ENCODE peak calls at places on chromosomes 3 and 15, in four cellular contexts. One of them, this sample, is unnamed.

GRCh38 chr3:139836656-139837464 is 98.1 kb upstream of the CLSTN2 start:
- DNase-seq in ovary: no peak
- DNase-seq in AG10803: no peak
- DNase-seq in choroid plexus epithelial cell: no peak
- DNase-seq in this sample: no peak

GRCh38 chr3:194730369-194730768 is 44.7 kb downstream of the FAM43A start:
- DNase-seq in AG10803: peak
- DNase-seq in ovary: no peak
- DNase-seq in choroid plexus epithelial cell: no peak
- DNase-seq in this sample: peak

GRCh38 chr3:99794485-99794884 is 23.2 kb upstream of the CMSS1 start:
- DNase-seq in ovary: no peak
- DNase-seq in AG10803: no peak
- DNase-seq in choroid plexus epithelial cell: no peak
- DNase-seq in this sample: no peak

GRCh38 chr15:89377042-89377841 is 42.6 kb upstream of the POLG start:
- DNase-seq in AG10803: no peak
- DNase-seq in ovary: no peak
- DNase-seq in choroid plexus epithelial cell: no peak
- DNase-seq in this sample: no peak

GRCh38 chr15:70853270-70853854 is 595 bp downstream of the LARP6 start:
- DNase-seq in ovary: peak
- DNase-seq in choroid plexus epithelial cell: peak
- DNase-seq in AG10803: peak
- DNase-seq in this sample: peak

GRCh38 chr3:127717357-127718243 is 44.8 kb downstream of the ABTB1 start:
- DNase-seq in AG10803: peak
- DNase-seq in choroid plexus epithelial cell: no peak
- DNase-seq in ovary: no peak
- DNase-seq in this sample: no peak

GRCh38 chr3:54213910-54214309 is 91.6 kb downstream of the CACNA2D3 start:
- DNase-seq in AG10803: peak
- DNase-seq in ovary: no peak
- DNase-seq in choroid plexus epithelial cell: peak
- DNase-seq in this sample: peak

GRCh38 chr3:14634763-14635400 is 16.7 kb upstream of the CCDC174 start:
- DNase-seq in choroid plexus epithelial cell: no peak
- DNase-seq in AG10803: no peak
- DNase-seq in ovary: no peak
- DNase-seq in this sample: peak

GRCh38 chr3:48564022-48564421 is 441 bp upstream of the UCN2 start:
- DNase-seq in AG10803: peak
- DNase-seq in choroid plexus epithelial cell: peak
- DNase-seq in ovary: no peak
- DNase-seq in this sample: peak

GRCh38 chr15:89460048-89460447 is 36.3 kb downstream of the RHCG start:
- DNase-seq in ovary: no peak
- DNase-seq in AG10803: no peak
- DNase-seq in choroid plexus epithelial cell: no peak
- DNase-seq in this sample: no peak

GRCh38 chr15:78083687-78084358 is 6.3 kb upstream of the TBC1D2B start:
- DNase-seq in ovary: no peak
- DNase-seq in AG10803: no peak
- DNase-seq in choroid plexus epithelial cell: no peak
- DNase-seq in this sample: no peak

GRCh38 chr15:84955089-84955848 is 26.4 kb upstream of the PDE8A start:
- DNase-seq in choroid plexus epithelial cell: peak
- DNase-seq in AG10803: peak
- DNase-seq in ovary: peak
- DNase-seq in this sample: peak

GRCh38 chr15:26724381-26724780 is 48.5 kb downstream of the GABRB3 start:
- DNase-seq in ovary: no peak
- DNase-seq in choroid plexus epithelial cell: no peak
- DNase-seq in AG10803: no peak
- DNase-seq in this sample: no peak

GRCh38 chr15:66707310-66708160 is 5.5 kb downstream of the SMAD6 start:
- DNase-seq in ovary: peak
- DNase-seq in choroid plexus epithelial cell: peak
- DNase-seq in AG10803: peak
- DNase-seq in this sample: no peak

GRCh38 chr15:42577514-42578031 is 2.2 kb downstream of the STARD9 start:
- DNase-seq in ovary: no peak
- DNase-seq in choroid plexus epithelial cell: peak
- DNase-seq in AG10803: peak
- DNase-seq in this sample: no peak

GRCh38 chr15:92082217-92082843 is 228.8 kb downstream of the SLCO3A1 start:
- DNase-seq in AG10803: peak
- DNase-seq in choroid plexus epithelial cell: peak
- DNase-seq in ovary: peak
- DNase-seq in this sample: peak

GRCh38 chr3:121496841-121497240 is 48.9 kb downstream of the POLQ start:
- DNase-seq in choroid plexus epithelial cell: no peak
- DNase-seq in ovary: no peak
- DNase-seq in AG10803: no peak
- DNase-seq in this sample: peak

GRCh38 chr3:121488628-121489027 is 57.2 kb downstream of the POLQ start:
- DNase-seq in ovary: no peak
- DNase-seq in AG10803: no peak
- DNase-seq in choroid plexus epithelial cell: peak
- DNase-seq in this sample: peak

GRCh38 chr3:121490161-121490560 is 55.6 kb downstream of the POLQ start:
- DNase-seq in choroid plexus epithelial cell: no peak
- DNase-seq in ovary: no peak
- DNase-seq in AG10803: no peak
- DNase-seq in this sample: no peak

GRCh38 chr3:121491683-121492082 is 54.1 kb downstream of the POLQ start:
- DNase-seq in ovary: no peak
- DNase-seq in choroid plexus epithelial cell: peak
- DNase-seq in AG10803: no peak
- DNase-seq in this sample: no peak

GRCh38 chr3:121493431-121493830 is 52.4 kb downstream of the POLQ start:
- DNase-seq in choroid plexus epithelial cell: peak
- DNase-seq in ovary: no peak
- DNase-seq in AG10803: peak
- DNase-seq in this sample: no peak
- TF ChIP-seq CTCF in choroid plexus epithelial cell: peak
- TF ChIP-seq CTCF in ovary: no peak
- TF ChIP-seq CTCF in AG10803: peak
- TF ChIP-seq CTCF in this sample: no peak

GRCh38 chr3:50412355-50412754 is 53.0 kb upstream of the TMEM115 start:
- DNase-seq in ovary: no peak
- DNase-seq in choroid plexus epithelial cell: no peak
- DNase-seq in AG10803: no peak
- DNase-seq in this sample: no peak

GRCh38 chr3:50408445-50408953 is 49.2 kb upstream of the TMEM115 start:
- DNase-seq in ovary: no peak
- DNase-seq in AG10803: no peak
- DNase-seq in choroid plexus epithelial cell: no peak
- DNase-seq in this sample: no peak

GRCh38 chr3:50410185-50410584 is 50.9 kb upstream of the TMEM115 start:
- DNase-seq in ovary: no peak
- DNase-seq in AG10803: no peak
- DNase-seq in choroid plexus epithelial cell: no peak
- DNase-seq in this sample: no peak

GRCh38 chr3:50410593-50411139 is 51.3 kb upstream of the TMEM115 start:
- DNase-seq in choroid plexus epithelial cell: no peak
- DNase-seq in ovary: no peak
- DNase-seq in AG10803: no peak
- DNase-seq in this sample: no peak

GRCh38 chr3:50411229-50411628 is 51.9 kb upstream of the TMEM115 start:
- DNase-seq in AG10803: no peak
- DNase-seq in ovary: no peak
- DNase-seq in choroid plexus epithelial cell: no peak
- DNase-seq in this sample: no peak
- TF ChIP-seq CTCF in AG10803: no peak
- TF ChIP-seq CTCF in ovary: no peak
- TF ChIP-seq CTCF in choroid plexus epithelial cell: no peak
- TF ChIP-seq CTCF in this sample: no peak

GRCh38 chr3:186496635-186497034 is 47.5 kb downstream of the CRYGS start:
- DNase-seq in choroid plexus epithelial cell: no peak
- DNase-seq in AG10803: no peak
- DNase-seq in ovary: no peak
- DNase-seq in this sample: no peak
- TF ChIP-seq CTCF in choroid plexus epithelial cell: no peak
- TF ChIP-seq CTCF in AG10803: no peak
- TF ChIP-seq CTCF in ovary: no peak
- TF ChIP-seq CTCF in this sample: no peak

DNA sequence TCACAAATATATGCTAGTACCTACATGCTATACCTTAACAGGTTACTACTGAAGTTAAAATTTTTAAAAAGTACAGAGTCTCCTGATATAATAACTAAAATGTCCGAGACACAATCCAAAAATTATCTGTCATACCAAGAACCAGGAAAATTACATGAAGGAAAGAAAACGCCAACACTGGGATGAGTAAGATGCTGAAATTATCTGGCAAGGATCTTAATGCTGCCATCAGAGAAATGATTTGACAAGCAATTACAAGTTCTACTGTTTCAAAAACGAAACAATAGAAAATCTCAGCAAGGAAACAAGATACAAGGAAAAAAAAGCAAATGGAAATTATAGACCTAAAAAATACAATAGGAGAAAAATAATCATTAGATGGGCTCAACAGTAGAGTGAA is 92.5 kb downstream of the UBE3A start:
- DNase-seq in choroid plexus epithelial cell: no peak
- DNase-seq in AG10803: no peak
- DNase-seq in ovary: no peak
- DNase-seq in this sample: no peak
- TF ChIP-seq CTCF in choroid plexus epithelial cell: no peak
- TF ChIP-seq CTCF in AG10803: no peak
- TF ChIP-seq CTCF in ovary: no peak
- TF ChIP-seq CTCF in this sample: no peak

GRCh38 chr15:48603123-48603500 is 42.4 kb downstream of the FBN1 start:
- DNase-seq in choroid plexus epithelial cell: no peak
- DNase-seq in AG10803: no peak
- DNase-seq in ovary: no peak
- DNase-seq in this sample: no peak
- TF ChIP-seq CTCF in choroid plexus epithelial cell: peak
- TF ChIP-seq CTCF in AG10803: no peak
- TF ChIP-seq CTCF in ovary: no peak
- TF ChIP-seq CTCF in this sample: no peak

DNA sequence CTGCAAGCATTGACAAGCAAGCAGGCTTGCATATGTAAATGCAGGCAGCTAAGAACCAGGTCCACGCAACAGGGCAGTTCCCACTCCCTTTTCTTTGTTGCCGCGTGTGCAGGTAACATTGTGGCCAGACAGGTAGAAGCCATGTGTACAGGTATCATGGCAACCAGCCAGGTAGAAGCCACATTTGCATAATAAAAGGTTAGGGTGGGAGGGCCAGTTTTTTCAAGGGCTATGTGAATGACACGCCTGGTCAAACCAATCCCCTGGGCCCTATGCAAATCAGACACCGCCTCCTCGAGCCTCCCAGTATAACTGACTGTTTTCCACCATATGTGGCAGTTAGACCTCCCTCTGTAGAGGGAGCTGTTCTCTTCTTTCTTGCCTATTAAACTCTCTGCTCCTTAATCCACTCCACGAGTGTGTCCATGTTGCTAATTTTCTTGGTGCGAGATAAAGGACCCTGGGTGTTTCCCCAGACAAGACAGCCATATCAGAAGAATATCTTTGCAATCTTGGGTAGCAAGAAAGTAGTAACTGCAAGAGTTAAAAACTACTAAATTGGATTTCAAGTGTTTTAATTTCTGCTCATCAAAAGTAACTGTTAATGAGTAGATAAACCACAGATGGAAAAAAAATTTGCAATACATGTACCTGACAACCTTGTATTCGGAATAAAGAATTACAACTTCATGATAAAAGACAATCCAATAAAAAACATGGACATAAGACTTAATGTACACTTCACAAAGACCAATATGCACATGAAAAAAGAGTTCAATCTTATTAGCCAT is 21.8 kb downstream of the PCOLCE2 start:
- DNase-seq in AG10803: no peak
- DNase-seq in ovary: no peak
- DNase-seq in choroid plexus epithelial cell: peak
- DNase-seq in this sample: peak
- TF ChIP-seq CTCF in AG10803: no peak
- TF ChIP-seq CTCF in ovary: no peak
- TF ChIP-seq CTCF in choroid plexus epithelial cell: peak
- TF ChIP-seq CTCF in this sample: peak

GRCh38 chr3:167908745-167909442 is 173.4 kb downstream of the SERPINI1 start:
- DNase-seq in AG10803: no peak
- DNase-seq in choroid plexus epithelial cell: no peak
- DNase-seq in ovary: no peak
- DNase-seq in this sample: no peak

GRCh38 chr3:167918686-167919085 is 177.0 kb downstream of the GOLIM4 start:
- DNase-seq in ovary: no peak
- DNase-seq in AG10803: no peak
- DNase-seq in choroid plexus epithelial cell: no peak
- DNase-seq in this sample: no peak

GRCh38 chr3:167909443-167910287 is 174.1 kb downstream of the SERPINI1 start:
- DNase-seq in AG10803: no peak
- DNase-seq in ovary: no peak
- DNase-seq in choroid plexus epithelial cell: no peak
- DNase-seq in this sample: no peak

GRCh38 chr3:167917969-167918368 is 177.8 kb downstream of the GOLIM4 start:
- DNase-seq in AG10803: no peak
- DNase-seq in choroid plexus epithelial cell: no peak
- DNase-seq in ovary: no peak
- DNase-seq in this sample: no peak

GRCh38 chr3:167913218-167913902 is 177.8 kb downstream of the SERPINI1 start:
- DNase-seq in ovary: no peak
- DNase-seq in AG10803: peak
- DNase-seq in choroid plexus epithelial cell: peak
- DNase-seq in this sample: peak
- TF ChIP-seq CTCF in ovary: no peak
- TF ChIP-seq CTCF in AG10803: peak
- TF ChIP-seq CTCF in choroid plexus epithelial cell: peak
- TF ChIP-seq CTCF in this sample: no peak

DNA sequence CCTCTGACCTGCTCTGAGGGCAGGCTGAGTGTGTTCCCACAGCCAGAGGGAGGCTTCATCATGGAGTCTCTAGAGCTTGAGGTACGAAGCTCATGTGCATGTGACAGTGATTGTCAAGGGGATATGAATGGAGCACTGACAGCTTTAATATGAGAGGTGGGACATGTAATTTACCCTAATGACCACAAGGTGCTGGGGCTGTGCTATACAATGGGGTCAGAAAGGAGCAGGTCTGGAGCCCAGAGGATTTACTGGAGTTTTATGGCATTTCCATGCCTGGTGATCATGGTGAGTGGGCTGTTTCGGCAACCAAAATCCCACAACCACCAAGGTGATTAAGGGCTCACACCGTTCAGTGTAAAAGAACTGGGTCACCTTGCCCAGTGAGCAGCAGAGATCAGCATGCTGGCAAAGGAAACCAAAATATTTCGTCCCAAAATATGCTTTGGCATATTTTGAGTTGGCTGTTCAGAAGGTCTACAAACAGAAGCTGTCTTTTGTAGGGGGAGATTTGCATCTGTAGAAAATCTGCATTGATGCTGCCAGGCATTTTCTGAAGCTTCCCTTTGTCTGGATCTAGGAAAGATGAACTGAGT is 40.1 kb upstream of the RASGRF1 start:
- DNase-seq in AG10803: no peak
- DNase-seq in ovary: no peak
- DNase-seq in choroid plexus epithelial cell: no peak
- DNase-seq in this sample: no peak
- TF ChIP-seq CTCF in AG10803: no peak
- TF ChIP-seq CTCF in ovary: no peak
- TF ChIP-seq CTCF in choroid plexus epithelial cell: peak
- TF ChIP-seq CTCF in this sample: peak

GRCh38 chr3:167872941-167873340 is 137.4 kb downstream of the SERPINI1 start:
- DNase-seq in ovary: no peak
- DNase-seq in AG10803: no peak
- DNase-seq in choroid plexus epithelial cell: peak
- DNase-seq in this sample: peak
- TF ChIP-seq CTCF in ovary: no peak
- TF ChIP-seq CTCF in AG10803: no peak
- TF ChIP-seq CTCF in choroid plexus epithelial cell: peak
- TF ChIP-seq CTCF in this sample: peak